ENCODE peak calls at places on chromosomes 16 and 17, in ten cellular contexts. B is K562; U is CD8-positive, alpha-beta T cell; L is psoas muscle; O is sigmoid colon; P is small intestine; C is SK-N-SH; Q is thoracic aorta; N is upper lobe of right lung; X is fibroblast of lung. W is an unnamed sample.
A peak's percentile ranks its signal among the peaks of the same experiment; 100 is the strongest.

GRCh38 chr17:37731056-37731455 is 13.8 kb downstream of the HNF1B start:
- DNase-seq in B (no peak), U (no peak), L (no peak), O (no peak), P (no peak), C (no peak), Q (no peak), N (no peak), X (no peak), W (no peak)

GRCh38 chr16:19843371-19843770 is 41.3 kb downstream of the GPRC5B start:
- DNase-seq in B (peak; percentile 24), U (no peak), L (no peak), O (peak; percentile 14), P (peak; percentile 7), C (no peak), Q (no peak), N (no peak), X (peak; percentile 25), W (no peak)

GRCh38 chr16:17134586-17134985 is 336.2 kb downstream of the XYLT1 start:
- DNase-seq in B (no peak), U (no peak), L (no peak), O (no peak), P (no peak), C (no peak), Q (no peak), N (no peak), X (no peak), W (no peak)

GRCh38 chr17:58386708-58387107 is 30.6 kb downstream of the RNF43 start:
- DNase-seq in B (no peak), U (no peak), L (no peak), O (no peak), P (no peak), C (no peak), Q (no peak), N (no peak), X (no peak), W (no peak)

GRCh38 chr17:66355510-66355909 is 53.1 kb downstream of the PRKCA start:
- DNase-seq in B (no peak), U (no peak), L (no peak), O (no peak), P (no peak), C (no peak), Q (no peak), N (no peak), X (no peak), W (no peak)

GRCh38 chr16:2675714-2676113 is 6.6 kb upstream of the KCTD5 start:
- DNase-seq in B (peak; percentile 50), U (no peak), L (no peak), O (peak; percentile 58), P (no peak), C (no peak), Q (no peak), N (no peak), X (peak; percentile 16), W (peak; percentile 21)

GRCh38 chr16:53913082-53913870 is 209.3 kb downstream of the FTO start:
- DNase-seq in B (no peak), U (no peak), L (no peak), O (no peak), P (no peak), C (no peak), Q (no peak), N (no peak), X (peak; percentile 88), W (peak; percentile 95)

GRCh38 chr16:50038756-50039529 is 13.9 kb downstream of the CNEP1R1 start:
- DNase-seq in B (peak; percentile 35), U (no peak), L (no peak), O (peak; percentile 73), P (peak; percentile 55), C (no peak), Q (no peak), N (peak; percentile 66), X (no peak), W (peak; percentile 55)

GRCh38 chr17:66945451-66945850 is 19.1 kb upstream of the CACNG4 start:
- DNase-seq in B (no peak), U (no peak), L (peak; percentile 64), O (no peak), P (no peak), C (no peak), Q (no peak), N (peak; percentile 26), X (peak; percentile 76), W (no peak)

GRCh38 chr17:57032343-57032742 is 52.7 kb upstream of the AKAP1 start:
- DNase-seq in B (no peak), U (no peak), L (no peak), O (peak; percentile 93), P (no peak), C (no peak), Q (no peak), N (peak; percentile 69), X (no peak), W (no peak)

DNA sequence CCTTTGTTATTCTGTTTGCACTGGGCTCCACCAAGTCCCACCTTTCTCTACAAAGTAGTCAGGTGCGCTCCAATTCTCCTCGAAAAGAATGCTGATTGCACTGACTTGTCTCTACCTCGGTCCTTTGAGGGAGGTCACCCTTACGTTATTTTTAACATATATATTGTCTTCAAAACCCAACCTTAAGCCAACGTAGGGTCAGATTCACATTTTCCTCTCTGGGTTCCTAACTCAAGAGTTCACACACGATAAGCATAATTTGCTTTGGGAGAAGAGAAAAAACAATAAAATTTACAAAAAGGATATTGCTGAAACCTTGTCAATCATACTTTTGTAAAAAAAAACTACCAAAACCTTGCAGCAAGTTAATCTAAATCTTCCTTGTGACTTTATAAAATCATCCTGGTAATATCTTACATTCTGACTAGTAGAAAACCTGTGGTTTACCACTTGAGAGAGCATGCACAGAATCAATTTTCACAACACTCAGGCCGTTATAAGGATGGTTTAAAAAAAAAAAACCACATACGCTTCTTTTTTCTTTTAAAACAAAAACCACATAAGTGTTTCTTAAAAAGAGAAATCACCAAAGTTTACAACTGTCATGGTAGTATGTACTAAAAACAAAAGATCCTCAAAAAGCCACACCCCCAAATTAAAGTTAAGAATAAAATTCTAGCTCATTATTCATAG is 72.2 kb upstream of the TRAP1 start:
- DNase-seq in B (no peak), U (no peak), L (no peak), O (no peak), P (peak; percentile 11), C (no peak), Q (no peak), N (no peak), X (no peak), W (no peak)
- H3K36me3 ChIP-seq in B (peaks cover 41% of the 10 kb centered on the region), U (peaks cover 32% of the 10 kb centered on the region), L (no peaks in the 10 kb centered on the region), O (peaks cover 17% of the 10 kb centered on the region), P (peaks cover 6% of the 10 kb centered on the region), C (peaks cover 49% of the 10 kb centered on the region), Q (peaks cover 15% of the 10 kb centered on the region), N (peaks cover 70% of the 10 kb centered on the region), X (peaks cover 11% of the 10 kb centered on the region), W (peaks cover 39% of the 10 kb centered on the region)

DNA sequence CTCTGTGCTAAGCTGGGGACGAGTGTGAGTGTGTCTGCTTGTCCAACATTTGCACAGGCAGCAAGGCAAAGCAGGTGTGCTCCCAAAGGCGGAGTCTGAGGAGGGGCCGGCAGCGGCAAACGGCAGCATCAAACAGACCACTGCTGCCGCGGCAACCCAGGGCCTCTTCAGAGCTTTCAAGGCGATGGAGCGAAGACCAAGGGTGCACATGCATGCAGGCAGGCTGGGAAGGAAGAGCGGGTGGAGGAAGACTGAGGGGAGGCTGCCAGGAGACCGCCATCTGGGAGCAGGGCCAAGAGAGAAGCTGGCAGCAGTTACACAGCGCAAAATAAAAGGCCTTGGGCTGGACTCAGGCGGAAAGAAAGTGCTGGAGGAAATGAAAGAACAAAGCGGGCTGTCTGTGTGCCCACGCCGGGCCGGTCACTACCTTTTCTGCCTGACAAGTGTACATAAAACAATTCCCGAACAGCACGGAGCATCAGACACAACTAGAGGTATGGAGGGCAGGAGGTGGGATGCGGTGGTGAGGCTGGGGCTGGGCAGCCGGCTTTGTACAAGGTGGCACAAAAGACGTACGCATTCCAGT is 8.5 kb downstream of the TIMM22 start:
- DNase-seq in B (no peak), U (no peak), L (peak; percentile 84), O (peak; percentile 91), P (no peak), C (peak; percentile 44), Q (no peak), N (no peak), X (peak; percentile 83), W (peak; percentile 88)
- H3K27ac ChIP-seq in B (no peak overlapping the region), U (no peak overlapping the region), L (peak overlapping the region; percentile 78), O (peak overlapping the region; percentile 85), P (no peak overlapping the region), C (peak overlapping the region; percentile 24), Q (peak overlapping the region; percentile 75), N (peak overlapping the region; percentile 73), X (no peak overlapping the region), W (peak overlapping the region; percentile 74)

GRCh38 chr16:46691720-46692119 is 2.3 kb downstream of the ORC6 start:
- DNase-seq in B (no peak), U (no peak), L (no peak), O (no peak), P (no peak), C (no peak), Q (no peak), N (no peak), X (peak; percentile 14), W (no peak)
- H3K4me3 ChIP-seq in B (no peak overlapping the region), U (no peak overlapping the region), L (no peak overlapping the region), O (no peak overlapping the region), P (no peak overlapping the region), C (peak overlapping the region; percentile 83), Q (no peak overlapping the region), N (no peak overlapping the region), X (peak overlapping the region; percentile 91), W (no peak overlapping the region)

GRCh38 chr16:30767767-30768465 is 5.8 kb downstream of the RNF40 start:
- DNase-seq in B (no peak), U (no peak), L (no peak), O (no peak), P (no peak), C (no peak), Q (no peak), N (peak; percentile 47), X (no peak), W (no peak)
- H3K36me3 ChIP-seq in B (peaks cover 98% of the 10 kb centered on the region), U (peaks cover 88% of the 10 kb centered on the region), L (peaks cover 24% of the 10 kb centered on the region), O (peaks cover 82% of the 10 kb centered on the region), P (peaks cover 44% of the 10 kb centered on the region), C (peaks cover 85% of the 10 kb centered on the region), Q (peaks cover 84% of the 10 kb centered on the region), N (peaks cover 98% of the 10 kb centered on the region), X (peaks cover 56% of the 10 kb centered on the region), W (peaks cover 93% of the 10 kb centered on the region)

GRCh38 chr17:55420067-55420775 is 1.4 kb downstream of the MMD start:
- DNase-seq in B (peak; percentile 23), U (no peak), L (no peak), O (no peak), P (peak; percentile 58), C (no peak), Q (no peak), N (no peak), X (no peak), W (no peak)
- H3K27ac ChIP-seq in B (peak overlapping the region; percentile 64), U (peak overlapping the region; percentile 69), L (peak overlapping the region; percentile 78), O (peak overlapping the region; percentile 93), P (peak overlapping the region; percentile 62), C (peak overlapping the region; percentile 90), Q (peak overlapping the region; percentile 41), N (peak overlapping the region; percentile 85), X (no peak overlapping the region), W (no peak overlapping the region)